ENCODE peak calls at places on chromosomes 5 and 9, in five cellular contexts. K, U, P, T and N are unnamed samples.

GRCh38 chr9:29211003-29211584 is 1637.8 kb upstream of the C9orf72 start:
- DNase-seq in K (no peak), U (no peak), P (no peak), T (no peak), N (no peak)

GRCh38 chr5:10374032-10374431 is 20.5 kb downstream of the MARCHF6 start:
- DNase-seq in K (no peak), U (no peak), P (no peak), T (no peak), N (no peak)

GRCh38 chr5:166031926-166032325 is 2259.5 kb upstream of the WWC1 start:
- DNase-seq in K (peak; percentile 83), U (peak; percentile 22), P (no peak), T (no peak), N (no peak)

GRCh38 chr9:120925535-120926396 is 830 bp downstream of the TRAF1 start:
- DNase-seq in K (peak; percentile 44), U (peak; percentile 23), P (peak; percentile 77), T (peak; percentile 92), N (no peak)

GRCh38 chr9:101453776-101454570 is 18.4 kb upstream of the ALDOB start:
- DNase-seq in K (peak; percentile 23), U (no peak), P (no peak), T (peak; percentile 11), N (no peak)

GRCh38 chr9:127935765-127936221 is 1.9 kb downstream of the DPM2 start:
- DNase-seq in K (no peak), U (no peak), P (no peak), T (peak; percentile 25), N (no peak)

GRCh38 chr9:137892424-137893191 is 15.0 kb downstream of the CACNA1B start:
- DNase-seq in K (no peak), U (no peak), P (no peak), T (no peak), N (no peak)

GRCh38 chr5:131684595-131684994 is 49.6 kb upstream of the RAPGEF6 start:
- DNase-seq in K (no peak), U (no peak), P (no peak), T (no peak), N (no peak)

GRCh38 chr9:127714916-127715442 is 484 bp downstream of the PTRH1 start:
- DNase-seq in K (no peak), U (no peak), P (peak; percentile 58), T (no peak), N (no peak)

GRCh38 chr5:173786296-173787187 is 101.6 kb upstream of the CPEB4 start:
- DNase-seq in K (no peak), U (no peak), P (peak; percentile 59), T (no peak), N (no peak)

GRCh38 chr5:68898961-68899471 is 194.8 kb upstream of the SLC30A5 start:
- DNase-seq in K (peak; percentile 66), U (peak; percentile 91), P (no peak), T (peak; percentile 42), N (no peak)

GRCh38 chr5:172071244-172071875 is 64.9 kb upstream of the FBXW11 start:
- DNase-seq in K (no peak), U (no peak), P (no peak), T (no peak), N (no peak)

GRCh38 chr5:89690331-89690730 is 719.2 kb downstream of the CETN3 start:
- DNase-seq in K (no peak), U (no peak), P (no peak), T (no peak), N (no peak)

GRCh38 chr9:70832487-70832886 is 288.9 kb downstream of the TRPM3 start:
- DNase-seq in K (no peak), U (no peak), P (no peak), T (peak; percentile 4), N (no peak)

GRCh38 chr9:134503301-134504105 is 138.1 kb upstream of the COL5A1 start:
- DNase-seq in K (peak; percentile 8), U (no peak), P (no peak), T (no peak), N (no peak)

GRCh38 chr5:35246411-35246810 is 16.1 kb upstream of the PRLR start:
- DNase-seq in K (no peak), U (peak; percentile 15), P (no peak), T (no peak), N (no peak)

GRCh38 chr5:31232273-31232888 is 38.9 kb downstream of the CDH6 start:
- DNase-seq in K (peak; percentile 73), U (peak; percentile 81), P (peak; percentile 31), T (peak; percentile 47), N (peak; percentile 28)

GRCh38 chr9:78682206-78682605 is 385.3 kb downstream of the PSAT1 start:
- DNase-seq in K (no peak), U (no peak), P (no peak), T (no peak), N (no peak)

GRCh38 chr5:90293931-90294330 is 115.6 kb downstream of the CETN3 start:
- DNase-seq in K (no peak), U (peak; percentile 18), P (no peak), T (no peak), N (no peak)

GRCh38 chr5:124456244-124456643 is 290.2 kb downstream of the ZNF608 start:
- DNase-seq in K (no peak), U (no peak), P (no peak), T (no peak), N (no peak)

GRCh38 chr9:71032779-71033178 is 88.6 kb downstream of the TRPM3 start:
- DNase-seq in K (no peak), U (no peak), P (no peak), T (no peak), N (no peak)

GRCh38 chr5:140114341-140115185 is 654 bp downstream of the PURA start:
- DNase-seq in K (peak; percentile 69), U (peak; percentile 62), P (peak; percentile 44), T (peak; percentile 37), N (peak; percentile 49)

GRCh38 chr5:140118294-140118936 is 4.5 kb downstream of the PURA start:
- DNase-seq in K (no peak), U (peak; percentile 44), P (no peak), T (no peak), N (no peak)

GRCh38 chr5:140117523-140117922 is 3.6 kb downstream of the PURA start:
- DNase-seq in K (no peak), U (no peak), P (no peak), T (no peak), N (no peak)

GRCh38 chr5:140115186-140115500 is 1.2 kb downstream of the PURA start:
- DNase-seq in K (no peak), U (no peak), P (no peak), T (no peak), N (no peak)

GRCh38 chr5:140116716-140117115 is 2.8 kb downstream of the PURA start:
- DNase-seq in K (peak; percentile 39), U (peak; percentile 53), P (no peak), T (no peak), N (no peak)
- TF ChIP-seq CTCF in K (peak; percentile 14), U (peak; percentile 39), P (no peak), T (no peak), N (peak; percentile 36)

GRCh38 chr5:78922879-78923621 is 62.1 kb downstream of the ARSB start:
- DNase-seq in K (no peak), U (no peak), P (peak; percentile 63), T (no peak), N (no peak)

GRCh38 chr5:78925102-78925876 is 59.8 kb downstream of the ARSB start:
- DNase-seq in K (no peak), U (no peak), P (no peak), T (no peak), N (no peak)

GRCh38 chr5:78916044-78916443 is 69.1 kb downstream of the ARSB start:
- DNase-seq in K (no peak), U (no peak), P (no peak), T (no peak), N (no peak)

GRCh38 chr5:78923622-78923970 is 61.5 kb downstream of the ARSB start:
- DNase-seq in K (no peak), U (no peak), P (no peak), T (no peak), N (no peak)

DNA sequence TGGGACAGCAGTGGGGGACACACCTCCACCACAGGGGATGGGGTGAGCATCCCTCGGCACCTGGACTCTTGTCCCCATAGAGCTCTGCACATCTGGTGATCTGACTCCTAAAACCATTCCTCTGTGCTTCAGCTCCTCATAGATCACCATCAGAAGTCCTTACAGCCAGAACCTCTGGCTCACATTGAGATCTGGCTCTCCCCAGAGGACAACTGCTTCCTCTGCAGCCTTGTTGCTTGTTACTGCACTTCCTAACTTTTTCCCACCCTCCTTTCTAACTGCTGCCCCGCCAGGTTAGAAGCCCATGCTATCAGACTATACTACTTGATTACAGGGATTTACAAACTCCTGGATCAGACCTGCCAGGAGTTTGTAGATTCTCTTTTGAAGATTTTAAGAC is 64.5 kb downstream of the ARSB start:
- DNase-seq in K (no peak), U (peak; percentile 3), P (no peak), T (peak; percentile 35), N (no peak)
- TF ChIP-seq CTCF in K (no peak), U (peak; percentile 35), P (peak; percentile 45), T (peak; percentile 42), N (no peak)

GRCh38 chr5:95641803-95642220 is 4.8 kb upstream of the RFESD start:
- DNase-seq in K (no peak), U (no peak), P (no peak), T (peak; percentile 52), N (no peak)
- TF ChIP-seq CTCF in K (no peak), U (no peak), P (no peak), T (no peak), N (no peak)

DNA sequence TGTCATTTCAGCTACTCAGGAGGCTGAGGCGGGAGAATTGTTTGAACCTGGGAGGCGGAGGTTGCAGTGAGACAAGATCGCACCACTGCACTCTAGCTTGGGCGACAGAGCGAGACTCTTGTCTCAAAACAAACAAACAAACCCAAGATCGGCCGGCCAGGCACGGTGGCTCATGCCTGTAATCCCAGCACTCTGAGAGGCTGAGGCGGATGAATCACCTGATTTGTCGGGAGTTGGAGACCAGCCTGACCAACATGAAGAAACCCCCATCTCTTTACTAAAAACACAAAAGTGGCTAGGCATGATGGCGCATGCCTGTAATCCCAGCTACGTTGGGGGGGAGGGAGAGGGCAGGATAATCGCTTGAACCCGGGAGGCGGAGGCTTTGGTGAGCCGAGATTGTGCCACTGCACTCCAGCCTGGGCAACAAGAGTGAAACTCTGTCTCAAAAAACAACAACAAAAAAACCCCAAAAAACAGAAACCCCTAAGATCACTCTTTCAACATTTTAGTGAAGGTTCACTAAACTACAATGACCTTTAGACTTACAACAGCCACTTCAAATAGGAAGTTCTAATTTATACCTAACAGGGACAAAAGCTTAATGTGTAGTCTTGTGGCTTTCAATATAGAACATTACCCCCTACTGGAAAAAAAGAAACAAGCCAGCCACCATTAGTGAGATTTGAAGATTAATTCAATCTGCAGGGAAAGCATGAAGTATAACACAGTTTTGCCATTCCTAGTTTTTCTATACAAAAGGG is 7.0 kb downstream of the HSPA9 start:
- DNase-seq in K (peak; percentile 54), U (no peak), P (no peak), T (no peak), N (no peak)
- TF ChIP-seq CTCF in K (no peak), U (peak; percentile 22), P (no peak), T (peak; percentile 50), N (peak; percentile 35)

GRCh38 chr9:16262467-16263261 is 607.8 kb downstream of the BNC2 start:
- DNase-seq in K (peak; percentile 52), U (peak; percentile 51), P (no peak), T (no peak), N (no peak)

GRCh38 chr9:16267336-16268036 is 603.0 kb downstream of the BNC2 start:
- DNase-seq in K (no peak), U (peak; percentile 89), P (no peak), T (peak; percentile 25), N (no peak)

GRCh38 chr9:16265671-16266070 is 604.8 kb downstream of the BNC2 start:
- DNase-seq in K (peak; percentile 44), U (no peak), P (no peak), T (no peak), N (no peak)

GRCh38 chr9:16268037-16269010 is 602.1 kb downstream of the BNC2 start:
- DNase-seq in K (no peak), U (no peak), P (no peak), T (no peak), N (no peak)

GRCh38 chr9:16266648-16267276 is 603.7 kb downstream of the BNC2 start:
- DNase-seq in K (peak; percentile 34), U (peak; percentile 22), P (no peak), T (no peak), N (no peak)
- TF ChIP-seq CTCF in K (peak; percentile 48), U (peak; percentile 81), P (peak; percentile 52), T (peak; percentile 81), N (peak; percentile 59)